ENCODE peak calls at places on chromosomes 3 and 15, in ten cellular contexts. V is lower lobe of right lung, F is dorsolateral prefrontal cortex, C is GM13977, B is psoas muscle, H is neural progenitor cell, O is MM.1S, K is gastrocnemius medialis, Z is GM06990, X is Peyer's patch. A is an unnamed sample.

GRCh38 chr3:43923101-43923979 is 232.6 kb downstream of the ABHD5 start:
- DNase-seq in V (no peak), F (peak; percentile 54), C (no peak), B (no peak), H (no peak), O (no peak), K (no peak), Z (no peak), X (no peak), A (no peak)

GRCh38 chr3:114155370-114155821 is 23.5 kb downstream of the DRD3 start:
- DNase-seq in V (no peak), F (no peak), C (peak; percentile 28), B (no peak), H (peak; percentile 61), O (no peak), K (no peak), Z (no peak), X (peak; percentile 53), A (peak; percentile 27)

GRCh38 chr3:129112308-129113052 is 9.1 kb downstream of the RAB43 start:
- DNase-seq in V (peak; percentile 35), F (no peak), C (no peak), B (no peak), H (no peak), O (no peak), K (no peak), Z (no peak), X (no peak), A (no peak)

GRCh38 chr3:41593760-41594159 is 368.1 kb downstream of the ULK4 start:
- DNase-seq in V (no peak), F (no peak), C (no peak), B (no peak), H (no peak), O (no peak), K (no peak), Z (no peak), X (no peak), A (no peak)

GRCh38 chr3:81936817-81937216 is 175.4 kb upstream of the GBE1 start:
- DNase-seq in V (no peak), F (no peak), C (no peak), B (no peak), H (no peak), O (no peak), K (no peak), Z (no peak), X (no peak), A (no peak)

GRCh38 chr15:86384191-86384590 is 304.5 kb downstream of the AGBL1 start:
- DNase-seq in V (no peak), F (no peak), C (no peak), B (no peak), H (no peak), O (no peak), K (no peak), Z (no peak), X (no peak), A (no peak)

GRCh38 chr3:4562595-4562994 is 69.4 kb downstream of the ITPR1 start:
- DNase-seq in V (no peak), F (no peak), C (no peak), B (no peak), H (no peak), O (no peak), K (no peak), Z (no peak), X (no peak), A (no peak)

GRCh38 chr3:188272481-188273372 is 118.8 kb downstream of the LPP start:
- DNase-seq in V (no peak), F (no peak), C (no peak), B (no peak), H (no peak), O (no peak), K (no peak), Z (no peak), X (no peak), A (no peak)

GRCh38 chr3:186594591-186595113 is 18.2 kb upstream of the AHSG start:
- DNase-seq in V (no peak), F (no peak), C (no peak), B (no peak), H (no peak), O (no peak), K (no peak), Z (no peak), X (no peak), A (no peak)

GRCh38 chr3:32310918-32311839 is 72.7 kb downstream of the CMTM8 start:
- DNase-seq in V (no peak), F (peak; percentile 51), C (no peak), B (no peak), H (no peak), O (no peak), K (no peak), Z (no peak), X (no peak), A (no peak)

DNA sequence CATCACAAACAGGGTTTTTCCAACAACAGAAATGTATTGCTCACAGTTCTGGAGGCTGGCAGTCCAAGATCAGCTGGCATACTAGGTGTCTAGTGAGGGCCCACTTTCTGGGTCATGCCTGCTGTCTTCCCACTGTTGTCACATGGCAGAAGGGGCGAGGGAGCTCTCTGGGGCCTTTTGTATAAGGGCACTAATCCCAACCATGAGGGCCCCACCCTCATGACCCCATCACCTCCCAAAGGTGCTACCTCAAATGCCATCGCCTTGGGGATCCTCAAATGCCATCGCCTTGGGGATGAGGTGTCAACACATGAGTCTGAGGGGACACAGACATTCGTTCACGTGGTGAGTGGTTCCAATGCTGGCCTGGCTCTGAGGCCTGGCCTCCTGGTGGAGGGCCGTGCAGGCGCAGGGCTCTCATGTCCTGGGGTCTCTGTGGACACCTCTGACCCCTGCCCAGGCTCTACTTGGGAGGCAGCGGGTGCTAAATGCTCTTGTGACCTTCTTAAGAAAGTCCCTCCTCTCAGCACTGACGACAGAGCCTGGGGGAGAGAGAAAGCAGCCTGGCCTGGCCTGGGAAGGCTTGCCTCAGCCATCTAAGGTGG is 16.8 kb downstream of the NUP210 start:
- DNase-seq in V (no peak), F (no peak), C (no peak), B (no peak), H (peak; percentile 17), O (no peak), K (no peak), Z (no peak), X (no peak), A (no peak)
- TF ChIP-seq CTCF in V (no peak), F (no peak), C (no peak), B (no peak), H (no peak), O (no peak), K (no peak), Z (no peak), X (no peak), A (no peak)

DNA sequence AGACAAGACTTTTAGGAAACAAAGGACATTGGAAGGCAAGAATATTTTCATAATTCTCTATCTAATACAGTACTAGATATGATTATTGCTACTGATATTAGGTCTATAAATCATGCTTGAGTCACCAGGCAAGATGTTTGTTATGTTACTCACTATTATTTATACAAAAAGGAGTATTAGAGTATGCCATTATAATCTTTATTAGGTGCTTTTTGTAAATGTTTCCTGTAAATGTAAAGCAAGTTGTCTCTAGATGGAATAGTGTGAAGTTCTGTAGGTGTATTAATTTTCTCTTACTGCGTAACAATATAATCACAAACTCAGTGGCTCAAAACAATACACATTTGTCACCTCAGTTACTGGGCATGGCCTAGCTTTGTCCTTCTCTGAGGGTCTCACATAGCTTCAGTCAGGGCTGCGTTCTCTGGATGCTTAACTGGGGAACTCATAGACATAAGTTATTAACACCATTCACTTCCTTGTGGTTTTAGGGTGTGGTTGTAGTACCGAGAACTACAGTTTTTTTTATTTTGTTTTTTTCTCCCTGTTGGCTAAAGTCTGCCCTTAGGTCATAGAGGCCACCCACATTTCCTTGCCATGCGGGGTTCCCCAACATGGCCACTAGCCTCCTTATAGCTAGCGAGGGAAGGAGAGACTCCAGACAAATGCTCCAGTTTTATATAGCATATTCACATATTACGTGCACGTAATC is 20.3 kb upstream of the MAP3K13 start:
- DNase-seq in V (no peak), F (no peak), C (no peak), B (no peak), H (no peak), O (peak; percentile 64), K (no peak), Z (no peak), X (no peak), A (no peak)
- TF ChIP-seq CTCF in V (no peak), F (no peak), C (no peak), B (no peak), H (no peak), O (no peak), K (no peak), Z (no peak), X (no peak), A (no peak)

GRCh38 chr3:9401986-9402385 is 4.6 kb downstream of the SETD5 start:
- DNase-seq in V (no peak), F (no peak), C (no peak), B (no peak), H (peak; percentile 11), O (no peak), K (no peak), Z (no peak), X (no peak), A (no peak)

GRCh38 chr3:9405756-9406155 is 8.3 kb downstream of the SETD5 start:
- DNase-seq in V (no peak), F (no peak), C (no peak), B (no peak), H (no peak), O (no peak), K (no peak), Z (no peak), X (no peak), A (no peak)

GRCh38 chr3:9404680-9405079 is 7.3 kb downstream of the SETD5 start:
- DNase-seq in V (no peak), F (no peak), C (peak; percentile 20), B (no peak), H (peak; percentile 32), O (no peak), K (no peak), Z (no peak), X (no peak), A (peak; percentile 18)

GRCh38 chr3:9402410-9403228 is 5.2 kb downstream of the SETD5 start:
- DNase-seq in V (no peak), F (peak; percentile 62), C (no peak), B (no peak), H (peak; percentile 87), O (no peak), K (no peak), Z (no peak), X (peak; percentile 85), A (no peak)

DNA sequence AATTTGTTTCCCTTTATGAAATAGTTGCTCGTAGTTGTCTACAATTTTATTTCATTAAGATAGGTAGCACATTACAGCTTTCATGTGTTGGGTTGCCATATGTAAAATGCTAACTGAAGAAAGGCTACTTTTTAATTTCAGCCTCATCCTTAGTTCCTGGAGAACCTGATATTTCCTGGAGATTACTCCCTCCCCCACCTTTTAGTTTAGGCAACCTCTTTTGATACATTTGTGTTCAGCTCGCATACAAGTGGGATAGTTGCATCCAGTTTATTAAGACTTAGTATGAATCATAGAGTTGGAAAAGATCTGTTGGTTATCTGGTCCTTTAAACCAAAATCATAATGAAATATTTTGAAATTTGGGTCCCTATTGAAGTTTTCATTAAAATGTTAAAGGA is 6.0 kb downstream of the SETD5 start:
- DNase-seq in V (no peak), F (no peak), C (no peak), B (no peak), H (no peak), O (no peak), K (no peak), Z (no peak), X (no peak), A (no peak)
- TF ChIP-seq CTCF in V (no peak), F (no peak), C (no peak), B (no peak), H (no peak), O (no peak), K (no peak), Z (no peak), X (no peak), A (no peak)

GRCh38 chr15:65829150-65829764 is 37.2 kb upstream of the DENND4A start:
- DNase-seq in V (no peak), F (no peak), C (peak; percentile 21), B (no peak), H (peak; percentile 16), O (peak; percentile 50), K (no peak), Z (no peak), X (peak; percentile 49), A (peak; percentile 34)
- TF ChIP-seq CTCF in V (peak; percentile 51), F (peak; percentile 56), C (peak; percentile 54), B (peak; percentile 33), H (peak; percentile 55), O (peak; percentile 61), K (no peak), Z (peak; percentile 55), X (peak; percentile 37), A (peak; percentile 59)

A was measured in GM10248.